ENCODE peak calls at places on chromosomes 7 and 10, in five cellular contexts. X is cardiac muscle cell, V is left ventricle myocardium inferior, K is PC-9, W is kidney. U is an unnamed sample. For H3K4me1, the result is how much of the 10 kb centered on the place peaks cover.

GRCh38 chr7:128020161-128020560 is 11.1 kb downstream of the LRRC4 start:
- DNase-seq in W (no peak), V (no peak), K (no peak), X (no peak), U (no peak)

GRCh38 chr7:141993354-141993753 is 2.3 kb upstream of the MGAM start:
- DNase-seq in K (no peak), W (no peak), V (no peak), X (no peak), U (no peak)

GRCh38 chr7:116984917-116985316 is 31.6 kb downstream of the ST7 start:
- DNase-seq in W (no peak), K (no peak), V (no peak), X (peak), U (no peak)

GRCh38 chr7:37336259-37336658 is 112.4 kb downstream of the ELMO1 start:
- DNase-seq in W (no peak), V (no peak), X (no peak), K (no peak), U (no peak)

GRCh38 chr7:81064446-81064845 is 145.6 kb upstream of the SEMA3C start:
- DNase-seq in X (peak), W (no peak), K (no peak), V (no peak), U (no peak)

GRCh38 chr10:92238586-92239098 is 52.2 kb downstream of the CPEB3 start:
- DNase-seq in K (peak), V (no peak), W (peak), X (no peak), U (peak)

GRCh38 chr7:73482746-73483145 is 39.3 kb downstream of the BAZ1B start:
- DNase-seq in K (no peak), V (no peak), W (no peak), X (no peak), U (no peak)

GRCh38 chr7:87046456-87046855 is 13.0 kb downstream of the ELAPOR2 start:
- DNase-seq in V (no peak), K (no peak), W (no peak), X (no peak), U (no peak)

GRCh38 chr7:132542895-132543294 is 33.4 kb downstream of the PLXNA4 start:
- DNase-seq in K (no peak), X (no peak), W (no peak), V (no peak), U (no peak)

GRCh38 chr7:54769203-54769602 is 10.2 kb upstream of the SEC61G start:
- DNase-seq in V (no peak), X (no peak), W (no peak), K (peak), U (no peak)

GRCh38 chr10:123141791-123142700 is 5.9 kb upstream of the HMX2 start:
- DNase-seq in X (no peak), W (no peak), K (no peak), V (no peak), U (no peak)

GRCh38 chr7:80439894-80440811 is 71.7 kb downstream of the GNAT3 start:
- DNase-seq in K (no peak), V (no peak), W (no peak), X (no peak), U (no peak)

GRCh38 chr7:92192326-92192725 is 13.4 kb upstream of the LRRD1 start:
- DNase-seq in K (no peak), X (no peak), W (no peak), V (no peak), U (no peak)

GRCh38 chr7:76333388-76334101 is 25.2 kb downstream of the YWHAG start:
- DNase-seq in V (peak), K (no peak), X (peak), W (peak), U (peak)

GRCh38 chr7:153430931-153431330 is 621.3 kb upstream of the DPP6 start:
- DNase-seq in V (no peak), K (no peak), W (no peak), X (no peak), U (no peak)

GRCh38 chr7:123054357-123055133 is 59.0 kb upstream of the TAS2R16 start:
- DNase-seq in V (peak), K (no peak), W (no peak), X (peak), U (no peak)

GRCh38 chr10:18043148-18043547 is 91.4 kb downstream of the SLC39A12 start:
- DNase-seq in V (no peak), W (no peak), K (no peak), X (no peak), U (no peak)

GRCh38 chr10:79438021-79438698 is 7.3 kb downstream of the ZCCHC24 start:
- DNase-seq in V (no peak), X (no peak), W (no peak), K (no peak), U (no peak)

GRCh38 chr10:114408112-114408967 is 4.0 kb upstream of the AFAP1L2 start:
- DNase-seq in K (no peak), W (no peak), X (no peak), V (no peak), U (no peak)

DNA sequence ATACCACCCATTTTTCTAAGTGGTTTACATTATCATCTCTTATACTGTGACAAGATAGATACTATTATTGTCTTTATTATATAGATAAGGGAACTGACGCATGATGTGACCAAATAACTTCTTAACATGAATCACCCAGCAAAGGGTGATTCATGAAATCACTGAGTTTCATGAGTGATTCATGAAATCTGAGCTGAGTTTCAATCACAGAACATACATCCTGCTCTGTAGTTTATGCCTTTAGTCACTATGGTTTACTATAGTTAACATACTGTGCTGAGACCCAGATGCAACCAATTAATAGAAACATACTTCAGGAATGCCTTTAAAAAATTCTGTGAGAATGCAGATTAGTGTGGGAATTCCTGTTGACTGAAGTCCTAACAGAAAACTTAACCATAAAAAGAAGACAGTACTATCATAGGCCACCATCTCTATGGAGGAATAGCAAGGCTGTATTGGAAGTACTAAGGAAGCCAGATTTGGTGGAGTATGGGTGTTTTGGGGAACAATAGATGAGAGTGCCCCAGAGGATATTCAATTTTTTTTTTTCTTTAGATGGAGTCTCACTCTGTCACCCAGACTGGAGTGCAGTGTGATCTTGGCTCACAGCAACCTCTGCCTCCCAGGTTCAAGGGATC is 43.1 kb upstream of the SEMA3A start:
- DNase-seq in V (no peak), K (peak), X (no peak), W (no peak), U (no peak)
- H3K4me1 ChIP-seq in V (under half), K (under half), X (under half), W (under half), U (under half)

GRCh38 chr7:101126651-101127459 is at the start of gene SERPINE1:
- DNase-seq in X (peak), V (peak), W (peak), K (peak), U (peak)
- H3K4me3 ChIP-seq in X (no peak), V (peak), W (peak), K (peak), U (peak)

GRCh38 chr10:32937824-32938482 is 20.1 kb downstream of the ITGB1 start:
- DNase-seq in X (peak), V (no peak), K (no peak), W (no peak), U (no peak)
- H3K27ac ChIP-seq in X (peak), V (peak), K (no peak), W (peak), U (peak)

GRCh38 chr10:90133606-90134005 is 432.2 kb downstream of the KIF20B start:
- DNase-seq in V (no peak), W (no peak), K (no peak), X (no peak), U (no peak)

GRCh38 chr10:90125966-90126600 is 424.7 kb downstream of the KIF20B start:
- DNase-seq in V (no peak), X (no peak), W (no peak), K (no peak), U (no peak)

GRCh38 chr10:90125406-90125805 is 424.0 kb downstream of the KIF20B start:
- DNase-seq in V (no peak), X (no peak), W (no peak), K (no peak), U (no peak)

GRCh38 chr10:90130321-90131086 is 429.1 kb downstream of the KIF20B start:
- DNase-seq in W (no peak), X (no peak), K (no peak), V (no peak), U (no peak)
- H3K4me1 ChIP-seq in W (under half), X (under half), K (under half), V (under half), U (under half)

GRCh38 chr10:55641601-55642000 is 719.5 kb downstream of the ZWINT start:
- DNase-seq in K (no peak), V (no peak), X (no peak), W (no peak), U (no peak)
- H3K4me3 ChIP-seq in K (no peak), V (no peak), X (no peak), W (no peak), U (no peak)

GRCh38 chr10:124679401-124679800 is 64.8 kb downstream of the FAM53B start:
- DNase-seq in K (no peak), W (peak), V (peak), X (no peak), U (peak)

GRCh38 chr10:124681091-124681490 is 63.1 kb downstream of the FAM53B start:
- DNase-seq in V (no peak), W (peak), X (no peak), K (no peak), U (peak)

GRCh38 chr10:124683816-124684215 is 60.4 kb downstream of the FAM53B start:
- DNase-seq in W (peak), K (no peak), X (no peak), V (no peak), U (no peak)

GRCh38 chr10:124680675-124681074 is 63.5 kb downstream of the FAM53B start:
- DNase-seq in W (peak), K (no peak), V (peak), X (no peak), U (peak)

GRCh38 chr10:124681626-124682552 is 62.3 kb downstream of the FAM53B start:
- DNase-seq in W (peak), K (no peak), X (no peak), V (peak), U (peak)
- H3K27ac ChIP-seq in W (no peak), K (no peak), X (no peak), V (peak), U (no peak)

GRCh38 chr10:129967579-129968019 is 3.5 kb upstream of the EBF3 start:
- DNase-seq in V (no peak), W (no peak), K (no peak), X (no peak), U (peak)
- H3K4me1 ChIP-seq in V (half or more), W (under half), K (under half), X (under half), U (under half)

GRCh38 chr10:113369185-113369785 is 183.6 kb upstream of the HABP2 start:
- DNase-seq in V (no peak), W (no peak), X (no peak), K (no peak), U (no peak)
- H3K4me3 ChIP-seq in V (no peak), W (no peak), X (no peak), K (no peak), U (no peak)

DNA sequence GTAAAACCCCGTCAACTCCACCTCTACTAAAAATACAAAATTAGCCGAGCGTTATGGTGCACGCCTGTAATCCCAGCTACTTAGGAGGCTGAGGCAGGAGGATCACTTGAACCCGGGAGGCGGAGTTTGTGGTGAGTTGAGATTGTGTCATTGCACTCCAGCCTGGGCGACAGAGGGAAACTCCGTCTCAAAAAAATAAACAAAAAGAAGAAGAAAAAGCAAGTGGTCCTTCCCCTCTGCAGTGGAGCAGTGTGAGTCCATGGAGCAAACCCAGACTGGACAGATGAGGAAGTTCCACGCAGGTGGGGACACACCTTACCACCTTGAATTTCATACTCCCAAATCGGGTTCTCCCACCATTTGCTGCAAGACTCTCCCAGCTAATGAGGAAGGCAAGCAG is 13.0 kb upstream of the SERPINE1 start:
- DNase-seq in V (no peak), X (no peak), K (no peak), W (no peak), U (no peak)
- H3K27ac ChIP-seq in V (no peak), X (no peak), K (no peak), W (no peak), U (no peak)

U was measured in lower lobe of right lung.